ENCODE peak calls at places on chromosomes 5 and 9, in four cellular contexts. T is mesenchymal stem cell; Q is CD8-positive, alpha-beta T cell; I is RWPE1. O is an unnamed sample.
A peak's percentile ranks its signal among the peaks of the same experiment; 100 is the strongest.

GRCh38 chr9:126055386-126055785 is 271.2 kb upstream of the MVB12B start:
- DNase-seq in Q (no peak), I (peak; percentile 83), T (peak; percentile 26), O (peak; percentile 4)

GRCh38 chr5:137831526-137831925 is 36.1 kb upstream of the MYOT start:
- DNase-seq in T (no peak), Q (no peak), I (no peak), O (no peak)

GRCh38 chr5:157076558-157076957 is 17.6 kb upstream of the HAVCR1 start:
- DNase-seq in I (peak; percentile 14), T (peak; percentile 28), Q (no peak), O (peak; percentile 29)

GRCh38 chr5:149635394-149635793 is 54.1 kb downstream of the ARHGEF37 start:
- DNase-seq in T (peak; percentile 57), I (no peak), Q (no peak), O (peak; percentile 43)

GRCh38 chr9:116566677-116567488 is 120.2 kb upstream of the TRIM32 start:
- DNase-seq in T (peak; percentile 75), I (no peak), Q (no peak), O (no peak)

GRCh38 chr5:177430146-177430951 is 3.9 kb downstream of the GRK6 start:
- DNase-seq in Q (peak; percentile 15), I (no peak), T (no peak), O (no peak)

GRCh38 chr9:81202292-81202691 is 487.1 kb downstream of the TLE1 start:
- DNase-seq in I (no peak), Q (no peak), T (no peak), O (no peak)

GRCh38 chr5:43484049-43484849 is 584 bp upstream of the TMEM267 start:
- DNase-seq in Q (peak; percentile 86), T (peak; percentile 93), I (peak; percentile 87), O (peak; percentile 84)

GRCh38 chr9:84238652-84239051 is 101.9 kb downstream of the SLC28A3 start:
- DNase-seq in Q (no peak), I (no peak), T (no peak), O (no peak)

GRCh38 chr9:115999498-115999897 is 154.1 kb upstream of the PAPPA start:
- DNase-seq in T (peak; percentile 40), Q (no peak), I (peak; percentile 52), O (no peak)

GRCh38 chr9:112025886-112026285 is 129.3 kb downstream of the UGCG start:
- DNase-seq in T (no peak), I (no peak), Q (no peak), O (no peak)

GRCh38 chr9:112015736-112016135 is 119.1 kb downstream of the UGCG start:
- DNase-seq in Q (no peak), I (no peak), T (no peak), O (no peak)

GRCh38 chr9:112017878-112018277 is 121.3 kb downstream of the UGCG start:
- DNase-seq in T (no peak), Q (no peak), I (no peak), O (no peak)

GRCh38 chr9:112021742-112022141 is 125.1 kb downstream of the UGCG start:
- DNase-seq in I (no peak), T (no peak), Q (no peak), O (no peak)

DNA sequence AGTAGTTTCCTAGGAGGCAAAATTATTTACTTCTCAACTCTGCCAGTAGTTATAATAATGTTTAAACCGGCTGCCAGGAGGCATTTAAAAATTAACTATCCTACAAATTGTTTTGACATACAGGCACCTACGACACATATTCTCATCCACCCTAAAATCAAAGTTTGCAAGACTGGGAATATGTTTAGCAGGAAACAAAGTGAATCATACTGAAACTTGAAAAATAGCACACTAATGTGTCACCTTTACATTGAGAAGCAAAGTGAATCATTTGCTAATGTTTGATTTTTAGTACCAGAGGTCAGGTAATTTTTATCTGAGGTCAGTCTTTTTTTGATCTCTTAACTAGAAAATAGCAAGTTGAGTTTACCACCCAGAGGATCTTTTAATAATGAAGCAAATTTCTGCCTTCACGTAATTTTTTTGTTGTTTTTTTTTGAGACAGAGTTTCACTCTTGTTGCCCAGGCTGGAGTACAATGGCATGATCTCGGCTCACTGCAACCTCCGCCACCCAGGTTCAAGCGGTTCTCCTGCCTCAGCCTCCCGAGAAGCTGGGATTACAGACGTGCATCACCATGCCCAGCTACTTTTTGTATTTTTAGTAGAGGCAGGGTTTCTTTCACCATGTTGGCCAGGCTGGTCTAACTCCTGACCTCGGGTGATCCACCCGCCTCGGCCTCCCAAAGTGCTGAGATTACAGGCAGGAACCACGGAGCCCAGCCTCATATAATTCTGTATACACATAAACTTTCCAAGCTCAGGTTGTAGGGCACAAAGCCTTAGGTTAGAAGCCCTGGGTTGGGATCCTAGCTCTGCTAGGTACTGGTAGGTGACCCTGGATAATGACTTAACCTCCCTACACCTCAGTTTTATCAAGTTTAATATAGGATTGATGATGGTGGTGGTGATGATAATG is 124.3 kb downstream of the UGCG start:
- DNase-seq in Q (no peak), I (peak; percentile 89), T (peak; percentile 54), O (no peak)
- H3K27ac ChIP-seq in Q (no peak overlapping the region), I (peak overlapping the region; percentile 70), T (peak overlapping the region; percentile 97), O (peak overlapping the region; percentile 33)

GRCh38 chr9:121318631-121319393 is 50.9 kb downstream of the GSN start:
- DNase-seq in T (no peak), Q (no peak), I (no peak), O (no peak)
- H3K27ac ChIP-seq in T (no peak overlapping the region), Q (no peak overlapping the region), I (peak overlapping the region; percentile 50), O (no peak overlapping the region)

DNA sequence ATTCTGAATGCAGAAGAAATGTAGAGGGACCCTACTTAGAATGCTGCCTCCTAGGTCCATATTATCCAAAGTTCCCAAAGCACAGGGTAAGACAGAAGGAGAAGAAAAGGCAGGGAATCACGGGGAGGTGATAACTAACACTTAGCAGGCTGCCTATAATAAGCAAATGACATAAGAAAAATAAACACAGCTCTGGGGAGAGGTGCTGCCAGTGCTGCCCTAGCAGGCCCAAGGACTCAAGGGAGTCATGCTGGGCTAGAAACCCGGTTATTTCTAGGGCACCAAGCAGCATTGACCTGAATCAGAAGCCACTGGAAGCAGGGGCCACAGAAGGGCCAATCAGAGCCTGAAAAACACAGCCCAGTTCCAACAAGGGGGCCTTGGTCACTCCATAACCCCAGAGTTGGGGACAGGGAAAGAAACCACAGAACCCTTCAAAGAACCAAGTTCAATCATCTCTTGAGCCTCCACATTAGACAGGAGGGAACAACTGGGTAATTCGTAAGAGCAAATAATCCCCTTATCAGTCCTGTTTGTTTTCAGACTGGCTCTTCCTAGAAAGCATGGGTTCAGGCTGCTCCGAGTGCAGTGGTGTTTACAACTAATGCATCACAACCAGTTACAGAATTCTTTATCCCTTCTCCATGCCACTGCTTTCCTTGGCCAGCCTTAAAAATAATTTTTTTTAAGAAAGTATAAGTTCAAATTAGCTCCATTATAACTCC is 24.0 kb downstream of the NRG2 start:
- DNase-seq in I (no peak), T (no peak), Q (no peak), O (no peak)
- H3K27ac ChIP-seq in I (no peak overlapping the region), T (no peak overlapping the region), Q (no peak overlapping the region), O (no peak overlapping the region)

DNA sequence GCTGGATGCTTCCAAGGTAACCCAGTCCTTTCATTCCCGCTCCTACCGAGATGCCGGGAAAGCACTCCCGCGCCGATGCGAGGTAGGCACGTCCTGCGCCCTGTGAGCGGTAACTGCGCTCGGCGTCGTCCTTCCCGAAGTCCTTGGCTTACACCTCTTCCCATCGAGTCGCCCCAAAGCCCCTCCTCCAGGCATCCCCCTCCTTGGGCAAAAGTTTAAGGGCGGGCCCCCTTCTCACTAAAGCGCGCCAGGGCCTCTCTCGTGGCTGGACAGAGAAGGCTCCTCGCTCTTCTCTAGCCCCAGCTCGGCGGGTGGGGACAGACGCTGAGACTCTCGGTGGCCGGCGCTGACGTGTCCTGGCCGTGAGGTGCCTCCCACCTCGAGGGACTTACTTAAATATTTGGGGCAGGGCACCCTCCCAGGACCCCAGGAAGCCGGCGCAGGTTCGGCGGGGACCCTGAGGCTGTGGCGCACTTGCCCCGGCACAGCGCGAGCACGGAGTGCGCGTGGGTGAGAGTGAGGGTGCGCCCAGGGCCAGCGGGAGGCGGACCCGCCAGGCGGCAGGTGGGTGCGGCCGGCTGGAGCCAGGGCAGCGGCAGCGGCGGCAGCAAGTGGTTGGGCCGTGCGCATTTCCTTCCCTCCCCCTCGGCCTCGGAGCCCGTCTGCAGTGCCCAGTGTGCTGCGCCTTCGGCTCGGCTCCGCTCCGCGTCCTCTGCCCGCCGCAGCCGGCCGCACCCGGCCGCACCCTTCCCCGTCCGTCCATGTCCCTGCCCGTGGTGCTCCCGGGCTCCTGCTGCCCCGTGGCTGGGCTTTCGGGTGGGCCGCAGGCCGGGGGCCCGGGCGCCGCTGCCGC is at the start of gene ENTREP1:
- DNase-seq in T (peak; percentile 4), I (peak; percentile 72), Q (no peak), O (no peak)
- H3K27ac ChIP-seq in T (no peak within 1 kb of the TSS), I (no peak within 1 kb of the TSS), Q (no peak within 1 kb of the TSS), O (no peak within 1 kb of the TSS)

GRCh38 chr5:14684757-14685156 is 20.2 kb downstream of the OTULIN start:
- DNase-seq in Q (no peak), T (no peak), I (no peak), O (no peak)
- H3K27ac ChIP-seq in Q (no peak overlapping the region), T (no peak overlapping the region), I (peak overlapping the region; percentile 64), O (no peak overlapping the region)

GRCh38 chr5:90402521-90403255 is 6.9 kb downstream of the CETN3 start:
- DNase-seq in I (no peak), T (no peak), Q (no peak), O (no peak)
- H3K27ac ChIP-seq in I (no peak overlapping the region), T (no peak overlapping the region), Q (no peak overlapping the region), O (no peak overlapping the region)

DNA sequence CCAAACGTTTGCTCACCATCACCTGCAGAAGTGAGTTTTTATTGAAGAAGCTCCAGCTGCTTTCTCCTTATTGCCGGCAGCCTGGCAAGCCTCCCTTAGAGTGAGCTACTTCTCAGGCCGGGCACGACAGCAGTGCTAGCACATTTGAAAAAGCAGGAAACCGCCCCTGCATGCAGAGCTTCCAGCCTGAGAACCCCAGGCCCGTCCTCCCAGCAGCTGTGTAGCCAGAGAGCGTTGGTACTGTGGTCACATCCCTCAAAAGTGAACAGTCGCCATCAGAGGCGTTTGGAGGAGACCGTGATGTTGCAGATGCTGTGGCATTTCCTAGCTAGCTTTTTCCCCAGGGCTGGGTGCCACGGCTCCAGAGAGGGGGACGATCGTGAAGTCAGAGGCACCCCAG is 23.5 kb downstream of the SLC25A25 start:
- DNase-seq in I (no peak), T (no peak), Q (no peak), O (no peak)
- H3K27ac ChIP-seq in I (peak overlapping the region; percentile 55), T (no peak overlapping the region), Q (no peak overlapping the region), O (no peak overlapping the region)

DNA sequence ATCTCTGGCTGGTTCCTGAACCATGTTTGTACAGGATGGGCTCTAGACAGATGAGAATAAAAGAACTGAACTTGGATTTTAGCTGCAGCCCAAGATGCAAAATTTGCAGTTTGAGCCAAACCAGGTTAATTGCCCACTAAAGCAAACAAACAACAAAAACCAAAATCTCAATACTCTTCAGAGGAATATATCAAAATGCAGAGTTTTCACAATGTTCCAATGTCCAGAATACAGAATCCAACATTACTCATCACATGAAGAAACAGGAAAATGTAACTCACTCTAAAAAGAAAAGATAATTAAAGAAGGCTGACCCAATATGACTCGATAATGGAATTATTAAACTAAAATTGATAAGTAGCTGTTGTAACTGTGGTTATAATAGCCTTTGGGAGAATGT is 20.4 kb downstream of the FOXI1 start:
- DNase-seq in I (no peak), T (no peak), Q (no peak), O (no peak)
- H3K27ac ChIP-seq in I (no peak overlapping the region), T (no peak overlapping the region), Q (no peak overlapping the region), O (no peak overlapping the region)